ENCODE peak calls at places on chromosome 7, in five cellular contexts. Z is NCI-H1694 treated with DMSO at 0.1 percent for 48 hours, Y is gastrocnemius medialis, K is mammary epithelial cell, U is colonic mucosa. E is an unnamed sample.

GRCh38 chr7:18320971-18321567 is 174.5 kb upstream of the HDAC9 start:
- DNase-seq in Z (peak; percentile 35), Y (no peak), K (peak; percentile 29), U (no peak), E (no peak)

GRCh38 chr7:44914992-44915607 is 29.8 kb upstream of the PURB start:
- DNase-seq in Z (no peak), Y (no peak), K (no peak), U (no peak), E (no peak)

GRCh38 chr7:39413866-39414668 is 152.1 kb upstream of the YAE1 start:
- DNase-seq in Z (no peak), Y (no peak), K (peak; percentile 17), U (peak; percentile 32), E (peak; percentile 31)

GRCh38 chr7:99679032-99679399 is 780 bp downstream of the CYP3A5 start:
- DNase-seq in Z (no peak), Y (no peak), K (peak; percentile 40), U (peak; percentile 78), E (peak; percentile 65)

GRCh38 chr7:11228515-11228914 is 254.8 kb downstream of the PHF14 start:
- DNase-seq in Z (peak; percentile 73), Y (peak; percentile 66), K (no peak), U (peak; percentile 28), E (peak; percentile 67)

GRCh38 chr7:149819961-149820340 is 18.2 kb upstream of the ZNF862 start:
- DNase-seq in Z (no peak), Y (no peak), K (no peak), U (no peak), E (no peak)

GRCh38 chr7:45691155-45691656 is 117.0 kb downstream of the ADCY1 start:
- DNase-seq in Z (no peak), Y (no peak), K (no peak), U (peak; percentile 24), E (no peak)

GRCh38 chr7:67462781-67463191 is 466.2 kb downstream of the TYW1 start:
- DNase-seq in Z (peak; percentile 99), Y (no peak), K (no peak), U (peak; percentile 24), E (peak; percentile 34)

GRCh38 chr7:54796150-54796549 is 37.1 kb upstream of the SEC61G start:
- DNase-seq in Z (no peak), Y (no peak), K (no peak), U (no peak), E (no peak)

GRCh38 chr7:138875794-138876193 is 77.8 kb upstream of the ATP6V0A4 start:
- DNase-seq in Z (no peak), Y (no peak), K (peak; percentile 96), U (no peak), E (no peak)

GRCh38 chr7:36663481-36663880 is 60.8 kb downstream of the AOAH start:
- DNase-seq in Z (no peak), Y (no peak), K (no peak), U (no peak), E (no peak)

GRCh38 chr7:20508109-20508508 is 107.4 kb upstream of the ABCB5 start:
- DNase-seq in Z (no peak), Y (no peak), K (peak; percentile 27), U (no peak), E (no peak)

GRCh38 chr7:103887050-103887449 is 102.4 kb downstream of the RELN start:
- DNase-seq in Z (no peak), Y (no peak), K (no peak), U (no peak), E (no peak)

GRCh38 chr7:27194641-27195379 is 5.1 kb downstream of the HOXA13 start:
- DNase-seq in Z (no peak), Y (no peak), K (no peak), U (peak; percentile 53), E (peak; percentile 38)

GRCh38 chr7:142441074-142441403 is 183.2 kb upstream of the PRSS58 start:
- DNase-seq in Z (no peak), Y (no peak), K (no peak), U (no peak), E (no peak)

GRCh38 chr7:6453737-6454136 is 6.0 kb upstream of the DAGLB start:
- DNase-seq in Z (no peak), Y (no peak), K (peak; percentile 96), U (no peak), E (no peak)

GRCh38 chr7:69864283-69864682 is 266.0 kb downstream of the AUTS2 start:
- DNase-seq in Z (peak; percentile 96), Y (no peak), K (no peak), U (no peak), E (no peak)

GRCh38 chr7:78472519-78472918 is 673.9 kb downstream of the PHTF2 start:
- DNase-seq in Z (no peak), Y (no peak), K (peak; percentile 3), U (no peak), E (no peak)

GRCh38 chr7:95440394-95441038 is 5.7 kb upstream of the PON2 start:
- DNase-seq in Z (no peak), Y (no peak), K (no peak), U (no peak), E (no peak)

GRCh38 chr7:130009848-130010688 is 41.1 kb downstream of the ZC3HC1 start:
- DNase-seq in Z (no peak), Y (no peak), K (peak; percentile 97), U (peak; percentile 19), E (peak; percentile 31)

GRCh38 chr7:75814407-75814947 is 871 bp upstream of the CCL24 start:
- DNase-seq in Z (no peak), Y (no peak), K (no peak), U (no peak), E (no peak)